ENCODE peak calls at places on chromosomes 6 and 20, in four cellular contexts. U is left lung, M is GM13977, W is fibroblast of the aortic adventitia. Z is an unnamed sample.

GRCh38 chr6:47456536-47456975 is 21.0 kb upstream of the CD2AP start:
- DNase-seq in U (no peak), W (no peak), M (no peak), Z (no peak)

GRCh38 chr6:119148102-119148824 is 69.8 kb upstream of the FAM184A start:
- DNase-seq in M (peak), W (peak), U (no peak), Z (no peak)

GRCh38 chr6:44923416-44923815 is 404.7 kb upstream of the RUNX2 start:
- DNase-seq in M (no peak), W (no peak), U (no peak), Z (no peak)

GRCh38 chr6:119541132-119541905 is 191.8 kb upstream of the MAN1A1 start:
- DNase-seq in M (no peak), U (no peak), W (peak), Z (no peak)

GRCh38 chr20:1720226-1720625 is 62.6 kb upstream of the SIRPG start:
- DNase-seq in M (no peak), U (no peak), W (no peak), Z (no peak)

GRCh38 chr6:28490191-28490890 is 25.3 kb downstream of the GPX6 start:
- DNase-seq in U (no peak), W (no peak), M (no peak), Z (no peak)

GRCh38 chr6:1379026-1379809 is 10.2 kb upstream of the FOXF2 start:
- DNase-seq in U (no peak), M (peak), W (no peak), Z (no peak)

GRCh38 chr6:90399970-90400369 is 103.3 kb upstream of the BACH2 start:
- DNase-seq in U (no peak), W (no peak), M (no peak), Z (no peak)

GRCh38 chr6:144217264-144217663 is 66.9 kb downstream of the STX11 start:
- DNase-seq in W (peak), U (no peak), M (no peak), Z (no peak)

GRCh38 chr20:10430000-10430466 is 4.0 kb downstream of the MKKS start:
- DNase-seq in W (no peak), M (no peak), U (no peak), Z (no peak)

GRCh38 chr6:41191569-41191968 is 9.4 kb downstream of the TREML2 start:
- DNase-seq in M (peak), W (peak), U (peak), Z (no peak)

GRCh38 chr6:170433163-170434095 is 119.7 kb downstream of the PSMB1 start:
- DNase-seq in M (no peak), W (no peak), U (peak), Z (no peak)

GRCh38 chr6:159169557-159170332 is 545 bp downstream of the FNDC1 start:
- DNase-seq in U (peak), M (peak), W (peak), Z (peak)

GRCh38 chr20:51182571-51182970 is 159.7 kb upstream of the KCNG1 start:
- DNase-seq in M (no peak), U (no peak), W (no peak), Z (no peak)

GRCh38 chr6:170083236-170084051 is 207.4 kb downstream of the DLL1 start:
- DNase-seq in W (no peak), M (no peak), U (no peak), Z (peak)

GRCh38 chr20:7883309-7883708 is 56.9 kb downstream of the HAO1 start:
- DNase-seq in U (no peak), W (no peak), M (no peak), Z (no peak)

GRCh38 chr6:80094017-80094416 is 12.5 kb upstream of the BCKDHB start:
- DNase-seq in U (no peak), M (no peak), W (peak), Z (no peak)
- TF ChIP-seq CTCF in U (peak), M (peak), W (peak), Z (no peak)

GRCh38 chr6:4253604-4254211 is 118.3 kb upstream of the ECI2 start:
- DNase-seq in M (no peak), U (no peak), W (peak), Z (no peak)
- TF ChIP-seq CTCF in M (no peak), U (peak), W (peak), Z (no peak)

GRCh38 chr20:17845701-17846475 is 122.7 kb downstream of the SNX5 start:
- DNase-seq in U (no peak), M (no peak), W (no peak), Z (no peak)

GRCh38 chr20:17844133-17844429 is 124.5 kb downstream of the SNX5 start:
- DNase-seq in W (no peak), M (no peak), U (no peak), Z (no peak)

GRCh38 chr20:17843246-17844132 is 125.1 kb downstream of the SNX5 start:
- DNase-seq in U (peak), M (no peak), W (peak), Z (no peak)

GRCh38 chr20:17841751-17842191 is 126.8 kb downstream of the SNX5 start:
- DNase-seq in M (no peak), U (no peak), W (peak), Z (no peak)

GRCh38 chr20:17844549-17845298 is 123.9 kb downstream of the SNX5 start:
- DNase-seq in U (no peak), M (no peak), W (peak), Z (no peak)
- TF ChIP-seq CTCF in U (no peak), M (no peak), W (no peak), Z (no peak)

GRCh38 chr6:110878751-110879539 is 4.4 kb downstream of the AMD1 start:
- DNase-seq in U (no peak), M (no peak), W (peak), Z (no peak)
- TF ChIP-seq CTCF in U (no peak), M (peak), W (peak), Z (no peak)

GRCh38 chr6:134574491-134574890 is 256.6 kb upstream of the SGK1 start:
- DNase-seq in M (no peak), U (no peak), W (no peak), Z (no peak)

DNA sequence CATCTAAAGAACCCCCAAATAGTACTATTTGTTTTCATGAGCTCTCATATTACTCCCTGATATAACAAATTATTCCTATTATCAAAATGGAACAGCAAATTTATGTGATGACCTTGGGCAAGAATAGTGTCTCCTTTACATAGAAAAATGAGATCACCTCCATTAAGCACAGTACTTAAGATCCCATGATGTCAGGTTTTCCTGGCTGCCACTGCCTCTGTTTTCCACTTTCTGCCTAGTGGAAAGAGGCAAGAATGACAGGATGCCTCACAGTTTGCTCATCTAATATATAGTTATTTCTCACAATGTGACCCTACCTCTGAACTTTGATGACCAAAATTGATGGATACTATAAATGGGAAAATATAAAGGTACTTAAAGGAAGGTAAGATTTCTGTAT is 260.1 kb upstream of the SGK1 start:
- DNase-seq in M (no peak), U (no peak), W (no peak), Z (no peak)
- TF ChIP-seq CTCF in M (no peak), U (no peak), W (no peak), Z (no peak)

GRCh38 chr6:128807577-128807976 is 75.4 kb upstream of the LAMA2 start:
- DNase-seq in M (no peak), U (no peak), W (peak), Z (no peak)
- TF ChIP-seq CTCF in M (peak), U (no peak), W (peak), Z (no peak)

GRCh38 chr6:16344756-16345155 is 106.4 kb downstream of the GMPR start:
- DNase-seq in M (no peak), W (no peak), U (no peak), Z (no peak)
- TF ChIP-seq CTCF in M (no peak), W (no peak), U (no peak), Z (no peak)

Z was measured in activated B cell treated with CpG ODN at 0.5 μM for 24 hours.